ENCODE peak calls at places on chromosome 1, in seven cellular contexts. B, A, N, Y, X, U and M are unnamed samples.

GRCh38 chr1:54763814-54764131 is 550 bp downstream of the PARS2 start:
- DNase-seq in B (no peak), A (no peak), N (no peak), Y (no peak), X (no peak), U (no peak), M (no peak)

GRCh38 chr1:51192213-51192843 is 43.7 kb upstream of the RNF11 start:
- DNase-seq in B (peak), A (peak), N (peak), Y (peak), X (peak), U (peak), M (peak)

GRCh38 chr1:198794498-198794897 is 155.7 kb downstream of the PTPRC start:
- DNase-seq in B (peak), A (no peak), N (peak), Y (peak), X (no peak), U (no peak), M (no peak)

GRCh38 chr1:173206816-173207595 is at the start of gene TNFSF4:
- DNase-seq in B (peak), A (no peak), N (peak), Y (peak), X (no peak), U (no peak), M (no peak)

GRCh38 chr1:231748744-231749143 is 122.2 kb downstream of the DISC1 start:
- DNase-seq in B (peak), A (no peak), N (peak), Y (peak), X (no peak), U (no peak), M (no peak)

GRCh38 chr1:7552402-7552801 is 218.7 kb upstream of the VAMP3 start:
- DNase-seq in B (peak), A (no peak), N (peak), Y (peak), X (peak), U (no peak), M (no peak)

GRCh38 chr1:221663321-221663720 is 78.6 kb downstream of the DUSP10 start:
- DNase-seq in B (peak), A (no peak), N (peak), Y (peak), X (no peak), U (no peak), M (no peak)

GRCh38 chr1:89347296-89347695 is 16.6 kb upstream of the GBP6 start:
- DNase-seq in B (no peak), A (no peak), N (no peak), Y (no peak), X (no peak), U (no peak), M (no peak)

GRCh38 chr1:31036749-31037500 is 28.6 kb downstream of the PUM1 start:
- DNase-seq in B (peak), A (no peak), N (peak), Y (no peak), X (no peak), U (no peak), M (no peak)

GRCh38 chr1:166910396-166910994 is 34.4 kb upstream of the TADA1 start:
- DNase-seq in B (peak), A (peak), N (peak), Y (peak), X (peak), U (peak), M (peak)

GRCh38 chr1:177858222-177858894 is 111.5 kb downstream of the SEC16B start:
- DNase-seq in B (peak), A (no peak), N (peak), Y (peak), X (no peak), U (no peak), M (no peak)

GRCh38 chr1:116990612-116991151 is 10.9 kb upstream of the CD101 start:
- DNase-seq in B (peak), A (peak), N (peak), Y (peak), X (no peak), U (no peak), M (no peak)

GRCh38 chr1:59814901-59815825 is at the start of gene HOOK1:
- DNase-seq in B (no peak), A (no peak), N (no peak), Y (no peak), X (no peak), U (no peak), M (no peak)

GRCh38 chr1:118294817-118295486 is 109.9 kb upstream of the SPAG17 start:
- DNase-seq in B (peak), A (no peak), N (no peak), Y (peak), X (no peak), U (no peak), M (no peak)

GRCh38 chr1:4711191-4711915 is 56.9 kb downstream of the AJAP1 start:
- DNase-seq in B (no peak), A (no peak), N (no peak), Y (no peak), X (no peak), U (no peak), M (no peak)

GRCh38 chr1:31063636-31064035 is 1.9 kb downstream of the PUM1 start:
- DNase-seq in B (peak), A (no peak), N (peak), Y (peak), X (no peak), U (no peak), M (no peak)

GRCh38 chr1:36663772-36664430 is 181.2 kb upstream of the CSF3R start:
- DNase-seq in B (no peak), A (no peak), N (no peak), Y (no peak), X (no peak), U (no peak), M (no peak)

GRCh38 chr1:223556414-223557124 is 108.9 kb downstream of the CAPN8 start:
- DNase-seq in B (no peak), A (no peak), N (peak), Y (peak), X (peak), U (no peak), M (no peak)

GRCh38 chr1:70319750-70320149 is 34.8 kb downstream of the ANKRD13C start:
- DNase-seq in B (peak), A (no peak), N (peak), Y (peak), X (no peak), U (no peak), M (no peak)

GRCh38 chr1:10679521-10680220 is 116.8 kb downstream of the CASZ1 start:
- DNase-seq in B (peak), A (no peak), N (peak), Y (peak), X (no peak), U (no peak), M (peak)

GRCh38 chr1:115529216-115529897 is 112.4 kb upstream of the VANGL1 start:
- DNase-seq in B (no peak), A (no peak), N (no peak), Y (no peak), X (no peak), U (no peak), M (no peak)

GRCh38 chr1:3441880-3442279 is 12.6 kb upstream of the ARHGEF16 start:
- DNase-seq in B (no peak), A (no peak), N (no peak), Y (no peak), X (no peak), U (no peak), M (no peak)

GRCh38 chr1:100219457-100219856 is 30.2 kb downstream of the DBT start:
- DNase-seq in B (no peak), A (no peak), N (no peak), Y (no peak), X (no peak), U (no peak), M (no peak)

GRCh38 chr1:43367026-43367903 is 546 bp downstream of the ELOVL1 start:
- DNase-seq in B (peak), A (no peak), N (no peak), Y (no peak), X (peak), U (peak), M (no peak)

GRCh38 chr1:241375906-241376305 is 18.9 kb upstream of the RGS7 start:
- DNase-seq in B (no peak), A (no peak), N (no peak), Y (no peak), X (no peak), U (no peak), M (no peak)

GRCh38 chr1:83626603-83627002 is 372.3 kb downstream of the TTLL7 start:
- DNase-seq in B (no peak), A (no peak), N (no peak), Y (no peak), X (no peak), U (no peak), M (no peak)

GRCh38 chr1:203327684-203328457 is 22.6 kb downstream of the BTG2 start:
- DNase-seq in B (peak), A (no peak), N (peak), Y (peak), X (no peak), U (peak), M (no peak)

GRCh38 chr1:159949123-159949522 is 3.7 kb upstream of the IGSF9 start:
- DNase-seq in B (no peak), A (no peak), N (no peak), Y (no peak), X (no peak), U (no peak), M (no peak)

GRCh38 chr1:75202751-75203150 is 68.6 kb downstream of the LHX8 start:
- DNase-seq in B (no peak), A (no peak), N (no peak), Y (no peak), X (no peak), U (no peak), M (no peak)

GRCh38 chr1:11761988-11762406 is at the start of gene C1orf167:
- DNase-seq in B (no peak), A (no peak), N (no peak), Y (no peak), X (no peak), U (no peak), M (no peak)

GRCh38 chr1:26387447-26387846 is 14.9 kb upstream of the ZNF683 start:
- DNase-seq in B (peak), A (no peak), N (peak), Y (peak), X (no peak), U (no peak), M (no peak)

GRCh38 chr1:59290173-59290954 is 6.5 kb upstream of the FGGY start:
- DNase-seq in B (peak), A (no peak), N (peak), Y (peak), X (peak), U (no peak), M (no peak)

GRCh38 chr1:183806086-183806485 is 1.2 kb downstream of the RGL1 start:
- DNase-seq in B (peak), A (no peak), N (peak), Y (peak), X (no peak), U (no peak), M (no peak)

GRCh38 chr1:21933397-21934248 is 3.5 kb downstream of the HSPG2 start:
- DNase-seq in B (peak), A (no peak), N (no peak), Y (peak), X (peak), U (no peak), M (no peak)

GRCh38 chr1:16256478-16256877 is 19.5 kb upstream of the CPLANE2 start:
- DNase-seq in B (no peak), A (no peak), N (peak), Y (no peak), X (no peak), U (no peak), M (no peak)

GRCh38 chr1:26373281-26373680 is 731 bp upstream of the ZNF683 start:
- DNase-seq in B (no peak), A (no peak), N (no peak), Y (no peak), X (no peak), U (peak), M (no peak)

GRCh38 chr1:211627259-211627658 is 48.2 kb downstream of the NEK2 start:
- DNase-seq in B (no peak), A (no peak), N (no peak), Y (no peak), X (no peak), U (no peak), M (no peak)

GRCh38 chr1:177567393-177567792 is 396.6 kb downstream of the BRINP2 start:
- DNase-seq in B (no peak), A (no peak), N (peak), Y (peak), X (no peak), U (no peak), M (no peak)

DNA sequence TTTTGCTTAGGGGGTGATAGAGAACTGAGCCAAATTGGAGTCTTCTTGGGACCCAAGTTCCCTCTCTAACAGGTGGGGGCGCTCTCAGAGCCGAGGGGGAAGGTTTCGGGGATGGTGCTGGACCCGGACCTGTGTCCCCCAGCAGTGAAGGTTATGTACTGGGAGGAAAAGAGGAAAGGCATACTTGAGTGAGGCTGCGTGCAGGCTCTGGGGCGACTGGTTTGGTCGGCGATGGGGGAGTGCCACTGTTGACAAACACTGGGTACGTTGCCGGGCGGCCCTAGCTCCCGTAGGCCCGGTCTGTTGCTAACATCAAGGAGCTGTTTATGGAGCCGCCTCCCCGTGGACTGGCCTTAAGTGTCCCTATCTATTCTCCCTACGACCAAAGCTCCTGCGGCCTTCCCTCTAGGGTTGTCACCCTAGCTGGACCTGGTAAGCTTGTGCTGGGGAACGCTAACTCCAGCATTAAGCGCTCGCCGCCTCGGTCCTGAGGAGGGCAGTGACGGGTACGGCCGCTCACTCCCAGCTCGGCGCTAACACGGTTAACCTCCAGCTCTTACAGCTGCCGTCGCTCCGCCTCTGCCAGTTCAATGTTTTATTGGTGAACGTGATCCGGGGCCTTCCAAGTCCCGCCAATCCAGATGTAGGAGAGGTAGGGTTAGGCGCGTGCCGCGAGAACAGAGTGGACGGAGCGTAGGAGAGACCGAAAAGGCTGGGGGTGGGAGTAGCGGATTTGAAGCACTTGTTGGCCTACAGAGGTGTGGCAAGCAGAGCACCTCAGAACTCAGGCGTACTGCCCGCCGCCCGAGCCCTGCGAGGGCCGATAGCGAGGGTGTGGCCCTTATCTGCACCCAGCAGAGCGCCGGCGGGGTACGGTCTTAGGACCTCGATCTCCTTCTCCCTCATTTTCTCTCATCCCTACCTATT is at the start of gene PPOX:
- DNase-seq in B (peak), A (peak), N (peak), Y (peak), X (peak), U (peak), M (peak)
- TF ChIP-seq CTCF in B (peak), A (no peak), N (peak), Y (peak), X (peak), U (peak), M (peak)

GRCh38 chr1:178871551-178872320 is 859 bp upstream of the ANGPTL1 start:
- DNase-seq in B (no peak), A (no peak), N (no peak), Y (no peak), X (no peak), U (no peak), M (no peak)

GRCh38 chr1:178867670-178868069 is 3.2 kb downstream of the ANGPTL1 start:
- DNase-seq in B (no peak), A (no peak), N (peak), Y (peak), X (no peak), U (no peak), M (no peak)

GRCh38 chr1:178868700-178869099 is 2.2 kb downstream of the ANGPTL1 start:
- DNase-seq in B (no peak), A (no peak), N (no peak), Y (peak), X (no peak), U (no peak), M (no peak)

GRCh38 chr1:178870944-178871343 is at the start of gene ANGPTL1:
- DNase-seq in B (peak), A (no peak), N (peak), Y (peak), X (no peak), U (no peak), M (no peak)

GRCh38 chr1:178869114-178869697 is 1.7 kb downstream of the ANGPTL1 start:
- DNase-seq in B (peak), A (no peak), N (peak), Y (peak), X (no peak), U (no peak), M (no peak)
- H3K4me3 ChIP-seq in B (no peak), A (peak), N (no peak), Y (no peak), X (peak), U (no peak), M (no peak)

GRCh38 chr1:1264868-1265272 is 8.8 kb downstream of the UBE2J2 start:
- DNase-seq in B (peak), A (no peak), N (peak), Y (peak), X (no peak), U (no peak), M (peak)
- TF ChIP-seq CTCF in B (peak), A (no peak), N (peak), Y (peak), X (no peak), U (no peak), M (peak)

DNA sequence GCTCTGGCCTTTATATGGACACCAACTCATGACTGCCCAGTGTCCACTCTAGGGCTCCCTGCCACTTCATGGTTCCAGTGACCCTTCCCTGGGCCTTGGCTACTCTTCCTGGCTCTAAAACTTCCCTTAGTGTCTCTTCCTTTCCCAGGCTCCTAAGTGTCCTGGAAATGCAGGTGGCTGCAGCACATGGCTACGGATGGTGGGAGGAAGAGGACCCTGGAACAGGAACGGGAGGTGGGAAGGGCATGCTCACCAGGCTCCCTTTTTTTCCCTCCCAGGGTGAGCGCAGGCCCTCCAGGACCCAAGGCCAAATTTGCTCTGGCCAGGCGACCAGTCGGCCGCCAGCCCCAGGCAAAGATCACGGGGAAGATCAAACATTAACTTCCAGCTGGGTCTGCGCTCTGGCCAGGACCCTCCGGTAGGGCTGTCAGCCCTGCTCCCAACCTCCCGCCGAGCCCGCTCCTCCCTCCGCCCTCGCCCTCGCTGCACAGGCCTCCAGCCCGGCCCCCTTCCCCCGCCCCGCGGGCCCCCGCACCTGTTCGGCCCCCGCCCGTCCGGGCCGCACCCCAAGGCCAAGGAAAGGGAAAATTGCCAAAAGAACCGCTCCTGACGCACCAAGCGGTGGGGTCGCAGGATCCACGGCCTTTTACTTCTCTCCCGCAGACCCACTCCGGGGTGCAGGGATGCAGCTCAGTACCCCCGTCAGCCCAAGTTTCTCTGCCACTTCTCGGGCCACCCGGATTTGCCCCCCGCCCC is 955 bp downstream of the TCEA3 start:
- DNase-seq in B (no peak), A (no peak), N (no peak), Y (no peak), X (peak), U (peak), M (no peak)
- H3K4me3 ChIP-seq in B (no peak), A (peak), N (no peak), Y (peak), X (peak), U (peak), M (peak)